ENCODE peak calls at places on chromosome 17, in five cellular contexts. One of them, this sample, is unnamed.

GRCh38 chr17:78839762-78840529 is 668 bp downstream of the USP36 start:
- DNase-seq in left ventricle myocardium inferior: no peak
- DNase-seq in RWPE2: no peak
- DNase-seq in Panc1: no peak
- DNase-seq in psoas muscle: peak; percentile 56
- DNase-seq in this sample: peak; percentile 82

GRCh38 chr17:68909066-68909465 is 46.1 kb downstream of the ABCA8 start:
- DNase-seq in Panc1: no peak
- DNase-seq in left ventricle myocardium inferior: no peak
- DNase-seq in RWPE2: peak; percentile 65
- DNase-seq in psoas muscle: peak; percentile 14
- DNase-seq in this sample: no peak

GRCh38 chr17:72416054-72416691 is 295.4 kb downstream of the SOX9 start:
- DNase-seq in left ventricle myocardium inferior: no peak
- DNase-seq in RWPE2: peak; percentile 98
- DNase-seq in Panc1: no peak
- DNase-seq in psoas muscle: no peak
- DNase-seq in this sample: no peak

GRCh38 chr17:67534941-67535340 is 157.9 kb downstream of the PITPNC1 start:
- DNase-seq in left ventricle myocardium inferior: no peak
- DNase-seq in Panc1: no peak
- DNase-seq in RWPE2: no peak
- DNase-seq in psoas muscle: no peak
- DNase-seq in this sample: no peak

GRCh38 chr17:83199500-83200201 is 120.2 kb downstream of the METRNL start:
- DNase-seq in RWPE2: peak; percentile 59
- DNase-seq in psoas muscle: peak; percentile 52
- DNase-seq in left ventricle myocardium inferior: peak; percentile 57
- DNase-seq in Panc1: no peak
- DNase-seq in this sample: peak; percentile 86

GRCh38 chr17:31200287-31200686 is 96.8 kb downstream of the OMG start:
- DNase-seq in left ventricle myocardium inferior: no peak
- DNase-seq in RWPE2: no peak
- DNase-seq in Panc1: no peak
- DNase-seq in psoas muscle: no peak
- DNase-seq in this sample: no peak

GRCh38 chr17:14525551-14526455 is 224.9 kb downstream of the HS3ST3B1 start:
- DNase-seq in RWPE2: no peak
- DNase-seq in left ventricle myocardium inferior: no peak
- DNase-seq in psoas muscle: no peak
- DNase-seq in Panc1: no peak
- DNase-seq in this sample: no peak

GRCh38 chr17:39150795-39151679 is at the start of gene PLXDC1:
- DNase-seq in psoas muscle: no peak
- DNase-seq in left ventricle myocardium inferior: no peak
- DNase-seq in Panc1: no peak
- DNase-seq in RWPE2: no peak
- DNase-seq in this sample: peak; percentile 70

GRCh38 chr17:70024253-70024652 is 50.8 kb upstream of the KCNJ16 start:
- DNase-seq in psoas muscle: no peak
- DNase-seq in RWPE2: no peak
- DNase-seq in Panc1: no peak
- DNase-seq in left ventricle myocardium inferior: no peak
- DNase-seq in this sample: no peak

GRCh38 chr17:72305472-72305871 is 184.7 kb downstream of the SOX9 start:
- DNase-seq in Panc1: no peak
- DNase-seq in left ventricle myocardium inferior: no peak
- DNase-seq in RWPE2: no peak
- DNase-seq in psoas muscle: no peak
- DNase-seq in this sample: no peak

GRCh38 chr17:17363638-17364337 is 60.6 kb downstream of the NT5M start:
- DNase-seq in psoas muscle: no peak
- DNase-seq in RWPE2: peak; percentile 38
- DNase-seq in left ventricle myocardium inferior: no peak
- DNase-seq in Panc1: no peak
- DNase-seq in this sample: peak; percentile 78

GRCh38 chr17:66431910-66432309 is 129.5 kb downstream of the PRKCA start:
- DNase-seq in RWPE2: no peak
- DNase-seq in Panc1: no peak
- DNase-seq in left ventricle myocardium inferior: no peak
- DNase-seq in psoas muscle: no peak
- DNase-seq in this sample: no peak

GRCh38 chr17:76384222-76384986 is at the start of gene SPHK1:
- DNase-seq in psoas muscle: peak; percentile 78
- DNase-seq in RWPE2: peak; percentile 81
- DNase-seq in left ventricle myocardium inferior: peak; percentile 78
- DNase-seq in Panc1: no peak
- DNase-seq in this sample: peak; percentile 88

GRCh38 chr17:77188084-77189066 is 47.6 kb downstream of the SEC14L1 start:
- DNase-seq in Panc1: no peak
- DNase-seq in left ventricle myocardium inferior: no peak
- DNase-seq in psoas muscle: no peak
- DNase-seq in RWPE2: no peak
- DNase-seq in this sample: no peak

GRCh38 chr17:16005641-16006040 is 6.0 kb downstream of the TTC19 start:
- DNase-seq in RWPE2: no peak
- DNase-seq in psoas muscle: no peak
- DNase-seq in left ventricle myocardium inferior: no peak
- DNase-seq in Panc1: no peak
- DNase-seq in this sample: no peak

GRCh38 chr17:27807567-27808470 is 7.5 kb upstream of the NOS2 start:
- DNase-seq in Panc1: no peak
- DNase-seq in RWPE2: no peak
- DNase-seq in psoas muscle: no peak
- DNase-seq in left ventricle myocardium inferior: no peak
- DNase-seq in this sample: no peak

GRCh38 chr17:55833311-55833710 is 82.5 kb downstream of the PCTP start:
- DNase-seq in Panc1: no peak
- DNase-seq in psoas muscle: no peak
- DNase-seq in RWPE2: no peak
- DNase-seq in left ventricle myocardium inferior: no peak
- DNase-seq in this sample: no peak

GRCh38 chr17:77504652-77505459 is 364.1 kb downstream of the SEC14L1 start:
- DNase-seq in psoas muscle: no peak
- DNase-seq in left ventricle myocardium inferior: no peak
- DNase-seq in RWPE2: no peak
- DNase-seq in Panc1: no peak
- DNase-seq in this sample: peak; percentile 35

GRCh38 chr17:64706224-64707076 is 44.3 kb upstream of the SMURF2 start:
- DNase-seq in Panc1: no peak
- DNase-seq in psoas muscle: no peak
- DNase-seq in left ventricle myocardium inferior: no peak
- DNase-seq in RWPE2: peak; percentile 71
- DNase-seq in this sample: no peak

GRCh38 chr17:43702636-43703035 is 40.9 kb upstream of the MEOX1 start:
- DNase-seq in psoas muscle: no peak
- DNase-seq in left ventricle myocardium inferior: no peak
- DNase-seq in Panc1: no peak
- DNase-seq in RWPE2: no peak
- DNase-seq in this sample: no peak

GRCh38 chr17:63932008-63932561 is at the start of gene CD79B:
- DNase-seq in psoas muscle: no peak
- DNase-seq in Panc1: no peak
- DNase-seq in left ventricle myocardium inferior: no peak
- DNase-seq in RWPE2: no peak
- DNase-seq in this sample: no peak

GRCh38 chr17:36816214-36816613 is 121.1 kb upstream of the LHX1 start:
- DNase-seq in left ventricle myocardium inferior: no peak
- DNase-seq in RWPE2: no peak
- DNase-seq in psoas muscle: no peak
- DNase-seq in Panc1: no peak
- DNase-seq in this sample: no peak

GRCh38 chr17:80999224-81000088 is 7.8 kb downstream of the CHMP6 start:
- DNase-seq in Panc1: no peak
- DNase-seq in psoas muscle: no peak
- DNase-seq in RWPE2: no peak
- DNase-seq in left ventricle myocardium inferior: no peak
- DNase-seq in this sample: no peak

GRCh38 chr17:62819511-62820221 is 11.6 kb upstream of the MARCHF10 start:
- DNase-seq in psoas muscle: peak; percentile 62
- DNase-seq in left ventricle myocardium inferior: peak; percentile 31
- DNase-seq in RWPE2: peak; percentile 93
- DNase-seq in Panc1: peak; percentile 87
- DNase-seq in this sample: peak; percentile 84

GRCh38 chr17:63232565-63233310 is 213.4 kb downstream of the CYB561 start:
- DNase-seq in RWPE2: peak; percentile 43
- DNase-seq in Panc1: no peak
- DNase-seq in psoas muscle: no peak
- DNase-seq in left ventricle myocardium inferior: no peak
- DNase-seq in this sample: no peak

GRCh38 chr17:50892101-50892776 is 26.1 kb upstream of the TOB1 start:
- DNase-seq in Panc1: no peak
- DNase-seq in psoas muscle: no peak
- DNase-seq in left ventricle myocardium inferior: no peak
- DNase-seq in RWPE2: no peak
- DNase-seq in this sample: no peak
- TF ChIP-seq CTCF in Panc1: no peak
- TF ChIP-seq CTCF in psoas muscle: no peak
- TF ChIP-seq CTCF in left ventricle myocardium inferior: no peak
- TF ChIP-seq CTCF in RWPE2: no peak
- TF ChIP-seq CTCF in this sample: no peak

DNA sequence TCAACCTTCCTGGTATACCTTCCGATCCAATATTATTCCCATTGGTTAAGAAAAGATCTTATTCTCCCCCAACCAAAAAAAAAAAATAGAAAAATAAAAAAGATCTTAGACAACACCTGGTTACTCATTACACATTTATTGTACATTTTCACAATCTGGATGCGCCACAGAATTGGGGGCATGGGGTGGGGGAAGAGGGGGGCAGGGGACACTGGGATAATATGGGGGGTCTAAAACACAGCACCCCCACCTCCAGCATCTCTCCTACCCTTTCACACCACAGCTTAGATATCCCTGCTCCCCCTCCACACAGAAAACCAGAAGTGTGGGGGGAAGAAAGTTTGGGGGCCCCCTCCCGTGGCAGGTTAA is 3.7 kb downstream of the VAMP2 start:
- DNase-seq in RWPE2: no peak
- DNase-seq in Panc1: no peak
- DNase-seq in psoas muscle: no peak
- DNase-seq in left ventricle myocardium inferior: no peak
- DNase-seq in this sample: no peak
- H3K27ac ChIP-seq in RWPE2: no peak overlapping the region
- H3K27ac ChIP-seq in Panc1: no peak overlapping the region
- H3K27ac ChIP-seq in psoas muscle: peak overlapping the region; percentile 100
- H3K27ac ChIP-seq in left ventricle myocardium inferior: peak overlapping the region; percentile 100
- H3K27ac ChIP-seq in this sample: peak overlapping the region; percentile 98

DNA sequence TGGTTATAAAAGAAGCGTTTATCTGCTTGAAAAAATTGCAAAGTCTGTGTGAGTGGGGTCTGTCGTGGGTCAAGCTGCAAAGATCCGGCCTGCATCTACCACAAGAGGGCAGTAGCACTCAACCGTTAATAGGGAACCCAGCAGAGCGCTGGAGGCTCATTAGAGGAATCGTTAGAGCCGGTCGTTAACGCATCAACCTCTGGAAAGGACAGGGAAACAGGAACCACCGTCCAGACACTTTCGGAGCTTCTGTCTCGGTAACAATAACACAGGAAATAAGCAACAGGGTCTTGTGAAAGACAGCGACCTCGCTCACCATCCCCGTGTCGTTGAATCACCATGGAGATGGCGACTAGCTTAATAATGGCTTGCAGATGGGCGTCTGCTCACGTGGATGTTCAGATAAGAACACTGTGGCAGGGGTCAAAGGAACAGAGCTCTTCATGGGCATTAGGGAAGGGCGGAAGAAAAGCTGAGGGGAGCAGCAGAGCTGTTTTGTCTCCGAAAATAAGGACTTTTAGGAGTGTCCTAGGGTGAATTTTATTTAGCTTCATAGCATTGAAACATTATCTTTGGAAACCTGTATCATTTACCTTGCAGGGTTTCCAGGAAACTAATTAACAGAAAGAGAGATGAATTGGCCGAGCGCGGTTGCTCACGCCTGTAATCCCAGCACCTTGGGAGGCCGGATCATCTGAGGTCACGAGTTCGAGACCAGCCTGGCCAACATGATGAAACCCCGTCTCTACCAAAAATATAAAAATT is 11.9 kb upstream of the NSRP1 start:
- DNase-seq in RWPE2: peak; percentile 68
- DNase-seq in psoas muscle: peak; percentile 64
- DNase-seq in Panc1: peak; percentile 73
- DNase-seq in left ventricle myocardium inferior: peak; percentile 62
- DNase-seq in this sample: peak; percentile 74
- H3K4me3 ChIP-seq in RWPE2: peak overlapping the region; percentile 23
- H3K4me3 ChIP-seq in psoas muscle: peak overlapping the region; percentile 59
- H3K4me3 ChIP-seq in Panc1: peak overlapping the region; percentile 46
- H3K4me3 ChIP-seq in left ventricle myocardium inferior: peak overlapping the region; percentile 57
- H3K4me3 ChIP-seq in this sample: peak overlapping the region; percentile 34

GRCh38 chr17:32240745-32241144 is 24.9 kb upstream of the RHBDL3 start:
- DNase-seq in RWPE2: no peak
- DNase-seq in Panc1: no peak
- DNase-seq in left ventricle myocardium inferior: peak; percentile 62
- DNase-seq in psoas muscle: no peak
- DNase-seq in this sample: no peak
- TF ChIP-seq CTCF in RWPE2: no peak
- TF ChIP-seq CTCF in Panc1: no peak
- TF ChIP-seq CTCF in left ventricle myocardium inferior: no peak
- TF ChIP-seq CTCF in psoas muscle: no peak
- TF ChIP-seq CTCF in this sample: no peak

GRCh38 chr17:33966410-33967063 is 288.5 kb upstream of the CCL2 start:
- DNase-seq in left ventricle myocardium inferior: no peak
- DNase-seq in psoas muscle: no peak
- DNase-seq in RWPE2: no peak
- DNase-seq in Panc1: no peak
- DNase-seq in this sample: no peak

GRCh38 chr17:33967608-33968349 is 287.3 kb upstream of the CCL2 start:
- DNase-seq in RWPE2: no peak
- DNase-seq in psoas muscle: no peak
- DNase-seq in left ventricle myocardium inferior: no peak
- DNase-seq in Panc1: no peak
- DNase-seq in this sample: no peak

GRCh38 chr17:33970271-33970670 is 284.8 kb upstream of the CCL2 start:
- DNase-seq in left ventricle myocardium inferior: no peak
- DNase-seq in RWPE2: no peak
- DNase-seq in Panc1: no peak
- DNase-seq in psoas muscle: no peak
- DNase-seq in this sample: no peak

GRCh38 chr17:33964344-33964979 is 290.6 kb upstream of the CCL2 start:
- DNase-seq in left ventricle myocardium inferior: no peak
- DNase-seq in RWPE2: no peak
- DNase-seq in psoas muscle: no peak
- DNase-seq in Panc1: no peak
- DNase-seq in this sample: no peak

GRCh38 chr17:33968350-33969044 is 286.6 kb upstream of the CCL2 start:
- DNase-seq in psoas muscle: no peak
- DNase-seq in RWPE2: no peak
- DNase-seq in left ventricle myocardium inferior: no peak
- DNase-seq in Panc1: no peak
- DNase-seq in this sample: no peak
- H3K27ac ChIP-seq in psoas muscle: no peak overlapping the region
- H3K27ac ChIP-seq in RWPE2: no peak overlapping the region
- H3K27ac ChIP-seq in left ventricle myocardium inferior: no peak overlapping the region
- H3K27ac ChIP-seq in Panc1: no peak overlapping the region
- H3K27ac ChIP-seq in this sample: no peak overlapping the region

GRCh38 chr17:2059125-2059836 is 4.4 kb downstream of the HIC1 start:
- DNase-seq in left ventricle myocardium inferior: no peak
- DNase-seq in Panc1: no peak
- DNase-seq in psoas muscle: no peak
- DNase-seq in RWPE2: no peak
- DNase-seq in this sample: no peak
- H3K4me3 ChIP-seq in left ventricle myocardium inferior: peak overlapping the region; percentile 84
- H3K4me3 ChIP-seq in Panc1: no peak overlapping the region
- H3K4me3 ChIP-seq in psoas muscle: peak overlapping the region; percentile 74
- H3K4me3 ChIP-seq in RWPE2: no peak overlapping the region
- H3K4me3 ChIP-seq in this sample: peak overlapping the region; percentile 21

GRCh38 chr17:60618854-60619253 is 18.9 kb downstream of the PPM1D start:
- DNase-seq in left ventricle myocardium inferior: no peak
- DNase-seq in Panc1: no peak
- DNase-seq in RWPE2: no peak
- DNase-seq in psoas muscle: no peak
- DNase-seq in this sample: no peak
- TF ChIP-seq CTCF in left ventricle myocardium inferior: no peak
- TF ChIP-seq CTCF in Panc1: no peak
- TF ChIP-seq CTCF in RWPE2: no peak
- TF ChIP-seq CTCF in psoas muscle: no peak
- TF ChIP-seq CTCF in this sample: no peak